ENCODE peak calls at places on chromosomes 3 and 15, in eight cellular contexts. R is transverse colon; P is NCI-H2171 treated with DMSO at 0.1 percent for 48 hours; D is HuH-7; S is NCI-H510A treated with DMSO at 0.1 percent for 48 hours; M is central memory CD8-positive, alpha-beta T cell; K is HT1080; J is HFF-Myc. E is an unnamed sample.

GRCh38 chr3:69986419-69986818 is 13.1 kb upstream of the SAMMSON start:
- DNase-seq in J (no peak), S (no peak), P (no peak), R (no peak), D (no peak), M (no peak), K (no peak), E (no peak)

GRCh38 chr3:152724270-152724669 is 110.7 kb upstream of the P2RY1 start:
- DNase-seq in D (peak), K (no peak), S (no peak), J (no peak), M (no peak), P (no peak), R (no peak), E (no peak)

GRCh38 chr3:162721736-162722135 is 1225.1 kb downstream of the OTOL1 start:
- DNase-seq in R (no peak), S (no peak), D (no peak), J (no peak), P (no peak), M (no peak), K (no peak), E (no peak)

GRCh38 chr3:102512734-102513518 is 78.1 kb downstream of the ZPLD1 start:
- DNase-seq in R (no peak), J (no peak), S (no peak), K (peak), D (no peak), P (no peak), M (no peak), E (peak)

GRCh38 chr15:75648156-75649000 is 666 bp downstream of the SNX33 start:
- DNase-seq in P (no peak), J (no peak), S (no peak), R (peak), D (peak), K (no peak), M (no peak), E (peak)

GRCh38 chr3:5012398-5012797 is 33.2 kb downstream of the BHLHE40 start:
- DNase-seq in J (no peak), S (no peak), D (no peak), M (no peak), P (no peak), R (no peak), K (no peak), E (no peak)

GRCh38 chr3:46361408-46362283 is 7.7 kb downstream of the CCR2 start:
- DNase-seq in D (peak), M (no peak), K (peak), R (no peak), P (no peak), J (no peak), S (no peak), E (no peak)

GRCh38 chr15:81133782-81134461 is at the start of gene CFAP161:
- DNase-seq in D (no peak), J (no peak), M (no peak), R (peak), K (peak), S (peak), P (peak), E (no peak)

GRCh38 chr15:92332125-92332899 is 61.4 kb upstream of the ST8SIA2 start:
- DNase-seq in P (peak), D (no peak), R (no peak), S (no peak), K (no peak), J (no peak), M (no peak), E (no peak)

GRCh38 chr3:4504340-4505261 is 11.5 kb downstream of the ITPR1 start:
- DNase-seq in M (peak), D (no peak), P (peak), K (no peak), J (no peak), S (no peak), R (peak), E (no peak)

GRCh38 chr15:52483712-52484111 is 45.0 kb downstream of the MYO5A start:
- DNase-seq in S (no peak), D (no peak), R (no peak), P (no peak), K (peak), J (no peak), M (no peak), E (no peak)

GRCh38 chr3:139774570-139775302 is 97.0 kb upstream of the NMNAT3 start:
- DNase-seq in D (no peak), P (peak), R (no peak), S (no peak), J (no peak), K (peak), M (no peak), E (no peak)

GRCh38 chr15:68209735-68210408 is 4.7 kb upstream of the CALML4 start:
- DNase-seq in R (no peak), P (no peak), J (no peak), D (no peak), S (no peak), K (peak), M (no peak), E (no peak)

GRCh38 chr3:195080571-195081141 is 190.3 kb downstream of the XXYLT1 start:
- DNase-seq in K (no peak), P (peak), J (no peak), R (no peak), D (no peak), M (no peak), S (no peak), E (no peak)

GRCh38 chr15:49718846-49719245 is 98.0 kb downstream of the DTWD1 start:
- DNase-seq in M (no peak), J (no peak), S (no peak), P (no peak), K (no peak), D (no peak), R (no peak), E (no peak)

GRCh38 chr3:75325716-75326115 is 338.4 kb upstream of the FRG2C start:
- DNase-seq in K (no peak), J (no peak), S (no peak), P (no peak), D (no peak), M (no peak), R (no peak), E (no peak)

GRCh38 chr15:70505411-70505919 is 257.9 kb downstream of the UACA start:
- DNase-seq in D (no peak), P (peak), J (no peak), R (no peak), M (no peak), K (peak), S (no peak), E (no peak)

GRCh38 chr3:180048840-180049239 is 12.1 kb upstream of the PEX5L start:
- DNase-seq in K (no peak), S (no peak), D (no peak), R (no peak), M (no peak), P (no peak), J (no peak), E (no peak)

GRCh38 chr3:114436182-114436581 is 142.4 kb downstream of the TIGIT start:
- DNase-seq in P (no peak), S (no peak), K (no peak), J (no peak), D (no peak), M (no peak), R (no peak), E (no peak)

GRCh38 chr3:128549283-128550112 is 56.5 kb upstream of the GATA2 start:
- DNase-seq in P (no peak), K (peak), D (no peak), R (no peak), M (no peak), J (peak), S (no peak), E (no peak)

GRCh38 chr15:68432665-68433064 is 702 bp upstream of the ITGA11 start:
- DNase-seq in D (no peak), R (no peak), S (no peak), P (no peak), M (no peak), K (no peak), J (no peak), E (no peak)

GRCh38 chr3:119702530-119703527 is at the start of gene CFAP91:
- DNase-seq in S (peak), J (peak), R (peak), P (peak), D (no peak), K (peak), M (peak), E (peak)

GRCh38 chr15:81336568-81336967 is 12.6 kb upstream of the STARD5 start:
- DNase-seq in P (no peak), K (peak), J (no peak), D (no peak), R (no peak), S (no peak), M (no peak), E (no peak)

GRCh38 chr15:65409284-65409631 is 13.5 kb downstream of the IGDCC4 start:
- DNase-seq in J (peak), M (no peak), P (no peak), S (no peak), R (no peak), K (peak), D (no peak), E (no peak)

GRCh38 chr15:101033801-101034200 is 114.6 kb downstream of the LRRK1 start:
- DNase-seq in D (no peak), J (no peak), S (no peak), K (no peak), M (no peak), P (peak), R (no peak), E (no peak)

GRCh38 chr15:94053626-94054025 is 177.7 kb upstream of the MCTP2 start:
- DNase-seq in R (no peak), M (no peak), J (no peak), P (no peak), K (no peak), D (no peak), S (no peak), E (no peak)

GRCh38 chr3:128801779-128802369 is 75.9 kb downstream of the RAB7A start:
- DNase-seq in P (no peak), D (no peak), R (no peak), J (no peak), S (no peak), K (no peak), M (no peak), E (no peak)

GRCh38 chr15:78024141-78024567 is 53.4 kb downstream of the TBC1D2B start:
- DNase-seq in K (no peak), P (no peak), R (no peak), J (no peak), M (no peak), D (no peak), S (no peak), E (no peak)

GRCh38 chr3:64109438-64109837 is 86.1 kb upstream of the PSMD6 start:
- DNase-seq in M (no peak), J (no peak), K (no peak), D (peak), P (peak), S (no peak), R (peak), E (peak)

GRCh38 chr3:67580430-67581000 is 73.9 kb downstream of the SUCLG2 start:
- DNase-seq in D (no peak), J (no peak), R (no peak), M (no peak), K (no peak), S (no peak), P (no peak), E (no peak)

GRCh38 chr3:181715601-181716340 is 4.0 kb downstream of the SOX2 start:
- DNase-seq in S (peak), P (no peak), D (no peak), M (no peak), R (no peak), J (no peak), K (no peak), E (peak)

GRCh38 chr15:60052796-60053195 is 48.7 kb downstream of the FOXB1 start:
- DNase-seq in J (no peak), K (peak), D (no peak), S (no peak), P (no peak), R (no peak), M (no peak), E (no peak)

GRCh38 chr3:126498936-126499335 is 18.6 kb downstream of the UROC1 start:
- DNase-seq in R (no peak), J (no peak), K (no peak), P (no peak), M (no peak), D (no peak), S (no peak), E (no peak)

GRCh38 chr15:26298010-26298661 is 435.0 kb upstream of the ATP10A start:
- DNase-seq in P (no peak), R (no peak), J (no peak), S (no peak), D (no peak), M (no peak), K (no peak), E (no peak)

GRCh38 chr3:9826815-9827574 is 16.8 kb downstream of the RPUSD3 start:
- DNase-seq in S (no peak), M (no peak), J (no peak), P (no peak), R (peak), D (peak), K (peak), E (peak)

GRCh38 chr3:133812872-133813271 is 7.3 kb downstream of the SRPRB start:
- DNase-seq in M (no peak), J (no peak), P (no peak), S (no peak), R (no peak), K (no peak), D (no peak), E (no peak)

GRCh38 chr3:71724584-71725278 is 471 bp downstream of the EIF4E3 start:
- DNase-seq in P (peak), D (peak), K (no peak), M (no peak), R (peak), S (no peak), J (no peak), E (no peak)